ENCODE peak calls at places on chromosomes 1 and 21, in six cellular contexts. One of them, this sample, is unnamed.

GRCh38 chr1:7378346-7379130 is 392.6 kb upstream of the VAMP3 start:
- DNase-seq in brain microvascular endothelial cell: no peak
- DNase-seq in SJSA1: no peak
- DNase-seq in naive thymus-derived CD4-positive, alpha-beta T cell: no peak
- DNase-seq in CD8-positive, alpha-beta T cell: no peak
- DNase-seq in psoas muscle: no peak
- DNase-seq in this sample: no peak

GRCh38 chr21:36550761-36551160 is 70.8 kb upstream of the CLDN14 start:
- DNase-seq in brain microvascular endothelial cell: no peak
- DNase-seq in SJSA1: no peak
- DNase-seq in naive thymus-derived CD4-positive, alpha-beta T cell: no peak
- DNase-seq in CD8-positive, alpha-beta T cell: no peak
- DNase-seq in psoas muscle: no peak
- DNase-seq in this sample: no peak

GRCh38 chr1:93801471-93801870 is 77.5 kb downstream of the DNTTIP2 start:
- DNase-seq in brain microvascular endothelial cell: no peak
- DNase-seq in SJSA1: peak
- DNase-seq in naive thymus-derived CD4-positive, alpha-beta T cell: no peak
- DNase-seq in CD8-positive, alpha-beta T cell: no peak
- DNase-seq in psoas muscle: no peak
- DNase-seq in this sample: no peak

GRCh38 chr1:218865591-218865990 is 308.1 kb upstream of the LYPLAL1 start:
- DNase-seq in brain microvascular endothelial cell: peak
- DNase-seq in SJSA1: peak
- DNase-seq in naive thymus-derived CD4-positive, alpha-beta T cell: no peak
- DNase-seq in CD8-positive, alpha-beta T cell: no peak
- DNase-seq in psoas muscle: no peak
- DNase-seq in this sample: no peak

GRCh38 chr1:38741341-38741740 is 118.2 kb downstream of the RRAGC start:
- DNase-seq in brain microvascular endothelial cell: peak
- DNase-seq in SJSA1: no peak
- DNase-seq in naive thymus-derived CD4-positive, alpha-beta T cell: no peak
- DNase-seq in CD8-positive, alpha-beta T cell: no peak
- DNase-seq in psoas muscle: no peak
- DNase-seq in this sample: peak

GRCh38 chr1:196517193-196517592 is 91.0 kb downstream of the KCNT2 start:
- DNase-seq in brain microvascular endothelial cell: no peak
- DNase-seq in SJSA1: no peak
- DNase-seq in naive thymus-derived CD4-positive, alpha-beta T cell: no peak
- DNase-seq in CD8-positive, alpha-beta T cell: no peak
- DNase-seq in psoas muscle: no peak
- DNase-seq in this sample: no peak

GRCh38 chr1:209041936-209042335 is 541.6 kb upstream of the CAMK1G start:
- DNase-seq in brain microvascular endothelial cell: no peak
- DNase-seq in SJSA1: no peak
- DNase-seq in naive thymus-derived CD4-positive, alpha-beta T cell: no peak
- DNase-seq in CD8-positive, alpha-beta T cell: no peak
- DNase-seq in psoas muscle: no peak
- DNase-seq in this sample: no peak

GRCh38 chr1:83741348-83741747 is 257.6 kb downstream of the TTLL7 start:
- DNase-seq in brain microvascular endothelial cell: no peak
- DNase-seq in SJSA1: no peak
- DNase-seq in naive thymus-derived CD4-positive, alpha-beta T cell: no peak
- DNase-seq in CD8-positive, alpha-beta T cell: no peak
- DNase-seq in psoas muscle: no peak
- DNase-seq in this sample: no peak

GRCh38 chr1:153024413-153024812 is 6.6 kb upstream of the SPRR1B start:
- DNase-seq in brain microvascular endothelial cell: no peak
- DNase-seq in SJSA1: no peak
- DNase-seq in naive thymus-derived CD4-positive, alpha-beta T cell: no peak
- DNase-seq in CD8-positive, alpha-beta T cell: no peak
- DNase-seq in psoas muscle: no peak
- DNase-seq in this sample: no peak

GRCh38 chr1:226682841-226683800 is 56.0 kb downstream of the ITPKB start:
- DNase-seq in brain microvascular endothelial cell: no peak
- DNase-seq in SJSA1: no peak
- DNase-seq in naive thymus-derived CD4-positive, alpha-beta T cell: peak
- DNase-seq in CD8-positive, alpha-beta T cell: no peak
- DNase-seq in psoas muscle: no peak
- DNase-seq in this sample: no peak

GRCh38 chr1:50968884-50969610 is 998 bp upstream of the CDKN2C start:
- DNase-seq in brain microvascular endothelial cell: peak
- DNase-seq in SJSA1: no peak
- DNase-seq in naive thymus-derived CD4-positive, alpha-beta T cell: peak
- DNase-seq in CD8-positive, alpha-beta T cell: peak
- DNase-seq in psoas muscle: peak
- DNase-seq in this sample: peak

DNA sequence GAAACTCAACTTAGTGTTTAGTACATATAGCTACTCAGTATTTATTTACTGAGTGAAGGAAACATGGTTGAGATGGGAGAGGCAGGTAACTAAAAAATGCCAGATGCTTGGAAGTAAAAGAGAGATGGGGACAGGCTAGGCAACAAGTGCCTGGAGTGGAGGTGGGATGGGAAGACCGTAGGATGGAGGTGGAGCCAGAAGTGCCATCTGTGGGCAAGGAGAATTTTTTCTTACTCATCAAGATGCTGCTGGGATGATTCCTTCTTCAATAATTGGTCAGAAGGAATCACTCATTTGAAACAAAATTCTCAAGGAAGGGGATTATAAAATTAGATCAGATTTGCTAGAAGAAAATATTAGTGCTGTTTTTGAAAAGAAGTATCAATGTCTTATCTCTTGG is 72.9 kb downstream of the IFI44 start:
- DNase-seq in brain microvascular endothelial cell: no peak
- DNase-seq in SJSA1: no peak
- DNase-seq in naive thymus-derived CD4-positive, alpha-beta T cell: no peak
- DNase-seq in CD8-positive, alpha-beta T cell: no peak
- DNase-seq in psoas muscle: no peak
- DNase-seq in this sample: no peak
- H3K4me3 ChIP-seq in brain microvascular endothelial cell: no peak
- H3K4me3 ChIP-seq in SJSA1: no peak
- H3K4me3 ChIP-seq in naive thymus-derived CD4-positive, alpha-beta T cell: no peak
- H3K4me3 ChIP-seq in CD8-positive, alpha-beta T cell: no peak
- H3K4me3 ChIP-seq in psoas muscle: no peak
- H3K4me3 ChIP-seq in this sample: no peak

GRCh38 chr21:41506005-41506404 is 2.0 kb downstream of the TMPRSS2 start:
- DNase-seq in brain microvascular endothelial cell: no peak
- DNase-seq in SJSA1: no peak
- DNase-seq in naive thymus-derived CD4-positive, alpha-beta T cell: no peak
- DNase-seq in CD8-positive, alpha-beta T cell: no peak
- DNase-seq in psoas muscle: no peak
- DNase-seq in this sample: no peak

GRCh38 chr21:41507521-41508414 is at the start of gene TMPRSS2:
- DNase-seq in brain microvascular endothelial cell: no peak
- DNase-seq in SJSA1: no peak
- DNase-seq in naive thymus-derived CD4-positive, alpha-beta T cell: no peak
- DNase-seq in CD8-positive, alpha-beta T cell: no peak
- DNase-seq in psoas muscle: no peak
- DNase-seq in this sample: no peak

GRCh38 chr21:41509206-41509496 is 1.2 kb upstream of the TMPRSS2 start:
- DNase-seq in brain microvascular endothelial cell: no peak
- DNase-seq in SJSA1: no peak
- DNase-seq in naive thymus-derived CD4-positive, alpha-beta T cell: no peak
- DNase-seq in CD8-positive, alpha-beta T cell: no peak
- DNase-seq in psoas muscle: no peak
- DNase-seq in this sample: no peak

GRCh38 chr21:41508415-41509205 is 652 bp upstream of the TMPRSS2 start:
- DNase-seq in brain microvascular endothelial cell: no peak
- DNase-seq in SJSA1: no peak
- DNase-seq in naive thymus-derived CD4-positive, alpha-beta T cell: no peak
- DNase-seq in CD8-positive, alpha-beta T cell: no peak
- DNase-seq in psoas muscle: no peak
- DNase-seq in this sample: no peak

DNA sequence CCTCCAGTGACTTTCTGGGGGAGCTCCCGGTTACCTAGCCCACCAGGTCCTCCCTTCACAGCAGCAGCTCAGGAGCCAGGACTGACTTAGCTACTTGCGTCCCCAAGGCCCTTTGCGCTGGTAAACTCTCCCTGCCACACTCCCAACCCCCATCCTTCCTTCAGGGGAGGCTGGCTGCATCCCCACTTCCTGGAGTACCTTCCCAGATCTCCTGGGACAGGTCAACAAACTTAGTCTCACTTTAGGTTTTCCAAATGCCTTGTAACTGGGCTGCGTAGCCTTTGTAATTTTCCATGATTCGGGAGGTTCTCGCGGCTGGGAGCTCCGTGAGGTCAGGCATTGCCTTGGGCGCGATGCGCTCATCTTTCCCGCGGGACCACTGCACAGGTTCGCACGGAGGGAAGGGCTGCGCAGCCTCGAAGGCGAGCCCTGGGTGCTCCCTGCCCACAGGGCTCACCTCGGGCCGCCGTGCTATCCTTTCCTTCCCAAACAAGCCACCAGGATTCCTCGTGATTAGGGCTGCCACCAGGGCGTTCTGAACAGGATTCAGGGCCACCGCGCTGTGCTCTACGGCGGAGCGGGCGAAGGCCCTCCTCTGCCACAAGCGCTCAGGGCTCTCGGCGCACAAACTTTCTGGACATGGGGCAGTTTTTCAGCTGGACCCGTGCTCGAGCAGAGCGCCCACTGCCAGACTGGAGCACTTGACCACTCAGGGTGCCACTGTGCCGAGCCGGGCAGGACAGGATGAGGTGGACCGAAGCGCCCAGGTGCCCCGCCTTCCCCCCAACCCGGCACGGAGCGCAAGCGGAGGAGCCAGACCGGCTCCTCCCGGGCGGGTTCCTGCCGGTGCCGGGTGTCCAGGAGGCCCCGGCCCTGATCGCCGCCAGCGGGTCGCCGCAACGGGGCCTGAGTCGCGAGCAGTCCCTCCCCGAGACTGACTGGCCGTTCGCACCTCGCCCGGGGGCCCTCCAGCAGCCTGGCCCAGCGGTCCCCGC is 1.1 kb downstream of the TMPRSS2 start:
- DNase-seq in brain microvascular endothelial cell: no peak
- DNase-seq in SJSA1: no peak
- DNase-seq in naive thymus-derived CD4-positive, alpha-beta T cell: no peak
- DNase-seq in CD8-positive, alpha-beta T cell: no peak
- DNase-seq in psoas muscle: no peak
- DNase-seq in this sample: no peak
- H3K27ac ChIP-seq in brain microvascular endothelial cell: no peak
- H3K27ac ChIP-seq in SJSA1: no peak
- H3K27ac ChIP-seq in naive thymus-derived CD4-positive, alpha-beta T cell: no peak
- H3K27ac ChIP-seq in CD8-positive, alpha-beta T cell: no peak
- H3K27ac ChIP-seq in psoas muscle: no peak
- H3K27ac ChIP-seq in this sample: no peak

DNA sequence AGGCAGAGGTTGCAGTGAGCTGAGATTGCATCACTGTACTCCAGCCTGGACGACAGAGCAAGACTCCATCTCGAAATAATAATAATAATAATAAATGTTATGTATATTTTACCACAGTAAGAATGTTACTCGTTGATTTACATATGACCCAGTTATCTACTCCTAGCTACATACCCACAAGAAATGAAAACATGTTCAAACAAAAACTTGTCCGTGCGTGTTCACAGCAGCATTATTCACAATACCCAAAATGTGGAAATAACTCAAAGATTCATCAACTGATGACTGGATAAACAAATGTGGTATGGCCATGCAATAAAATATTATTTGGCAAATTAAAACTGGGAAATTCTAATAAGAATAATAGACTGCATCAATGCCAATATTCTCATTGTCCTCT is 31.7 kb upstream of the ENSA start:
- DNase-seq in brain microvascular endothelial cell: no peak
- DNase-seq in SJSA1: no peak
- DNase-seq in naive thymus-derived CD4-positive, alpha-beta T cell: no peak
- DNase-seq in CD8-positive, alpha-beta T cell: no peak
- DNase-seq in psoas muscle: no peak
- DNase-seq in this sample: no peak
- H3K4me3 ChIP-seq in brain microvascular endothelial cell: no peak
- H3K4me3 ChIP-seq in SJSA1: no peak
- H3K4me3 ChIP-seq in naive thymus-derived CD4-positive, alpha-beta T cell: no peak
- H3K4me3 ChIP-seq in CD8-positive, alpha-beta T cell: no peak
- H3K4me3 ChIP-seq in psoas muscle: no peak
- H3K4me3 ChIP-seq in this sample: no peak

DNA sequence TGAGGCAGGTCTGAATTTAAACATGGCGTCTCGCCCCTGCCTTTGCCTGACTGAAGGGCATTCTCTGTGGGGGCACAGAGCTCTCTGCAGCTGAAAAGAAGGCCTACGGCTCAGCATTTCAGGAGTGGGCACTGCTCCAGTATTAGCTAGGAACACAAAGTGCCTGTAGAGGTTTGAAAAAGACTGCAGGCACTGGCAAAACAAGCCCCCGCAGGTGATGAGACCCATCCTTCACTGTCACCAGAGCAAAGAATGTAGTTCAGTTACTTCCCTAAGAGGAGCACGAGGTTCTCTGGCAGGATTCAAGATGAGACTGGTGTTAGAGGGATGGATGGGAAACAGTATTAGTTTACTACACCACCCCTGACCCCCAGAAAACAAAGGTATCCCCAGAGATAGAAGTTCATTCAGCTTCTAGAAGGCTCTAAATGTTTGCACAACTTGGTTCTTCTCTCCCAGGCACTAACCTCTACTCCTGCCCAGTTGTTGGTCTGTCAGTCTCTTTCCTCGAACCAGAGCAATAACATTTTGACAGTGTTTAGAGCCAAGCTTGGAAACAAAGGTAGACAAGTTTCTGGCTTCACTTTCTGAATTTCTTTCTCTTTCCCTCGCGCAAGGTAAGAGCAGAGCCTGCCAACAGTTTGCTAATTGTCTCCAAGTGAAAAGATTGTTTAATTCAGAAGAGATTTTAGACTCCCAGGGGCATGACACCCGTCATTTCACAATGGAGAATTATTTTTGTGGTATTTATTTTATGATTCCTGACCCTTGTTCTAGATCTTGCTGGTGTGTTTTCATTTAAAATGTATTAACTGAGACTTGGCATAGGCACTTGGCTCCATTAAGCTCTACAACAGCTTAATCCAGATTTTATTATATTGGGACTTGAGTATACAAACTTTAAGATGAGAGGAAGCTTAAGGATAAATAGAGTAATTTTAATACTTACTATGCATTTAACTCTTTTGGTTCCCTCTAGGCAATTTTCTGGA is 101.7 kb upstream of the KCNE2 start:
- DNase-seq in brain microvascular endothelial cell: no peak
- DNase-seq in SJSA1: no peak
- DNase-seq in naive thymus-derived CD4-positive, alpha-beta T cell: no peak
- DNase-seq in CD8-positive, alpha-beta T cell: no peak
- DNase-seq in psoas muscle: no peak
- DNase-seq in this sample: no peak
- H3K27ac ChIP-seq in brain microvascular endothelial cell: no peak
- H3K27ac ChIP-seq in SJSA1: no peak
- H3K27ac ChIP-seq in naive thymus-derived CD4-positive, alpha-beta T cell: no peak
- H3K27ac ChIP-seq in CD8-positive, alpha-beta T cell: no peak
- H3K27ac ChIP-seq in psoas muscle: no peak
- H3K27ac ChIP-seq in this sample: no peak

GRCh38 chr21:34592573-34592972 is 22.3 kb downstream of the RCAN1 start:
- DNase-seq in brain microvascular endothelial cell: no peak
- DNase-seq in SJSA1: no peak
- DNase-seq in naive thymus-derived CD4-positive, alpha-beta T cell: no peak
- DNase-seq in CD8-positive, alpha-beta T cell: no peak
- DNase-seq in psoas muscle: no peak
- DNase-seq in this sample: no peak
- H3K4me3 ChIP-seq in brain microvascular endothelial cell: no peak
- H3K4me3 ChIP-seq in SJSA1: no peak
- H3K4me3 ChIP-seq in naive thymus-derived CD4-positive, alpha-beta T cell: no peak
- H3K4me3 ChIP-seq in CD8-positive, alpha-beta T cell: no peak
- H3K4me3 ChIP-seq in psoas muscle: peak
- H3K4me3 ChIP-seq in this sample: no peak

This sample was measured in right cardiac atrium.